ENCODE peak calls at places on chromosomes 3 and 15, in five cellular contexts. M, K, I, X and Y are unnamed samples.

GRCh38 chr3:112009670-112010069 is 10.9 kb downstream of the TAGLN3 start:
- DNase-seq in K (no peak), I (no peak), M (no peak), X (no peak), Y (no peak)

GRCh38 chr3:149575213-149575961 is 82.4 kb downstream of the WWTR1 start:
- DNase-seq in I (no peak), K (peak), X (no peak), M (peak), Y (peak)

GRCh38 chr3:129370248-129370964 is 58.0 kb downstream of the EFCAB12 start:
- DNase-seq in M (no peak), X (no peak), K (no peak), I (no peak), Y (no peak)

GRCh38 chr3:172104471-172105072 is 65.2 kb downstream of the FNDC3B start:
- DNase-seq in X (no peak), I (peak), K (no peak), M (no peak), Y (no peak)

GRCh38 chr15:89963301-89964288 is 37.5 kb upstream of the ZNF710 start:
- DNase-seq in X (no peak), M (no peak), K (no peak), I (no peak), Y (peak)

GRCh38 chr15:72873379-72874233 is 90.0 kb upstream of the ADPGK start:
- DNase-seq in M (no peak), X (no peak), K (no peak), I (no peak), Y (peak)

GRCh38 chr3:10757021-10757820 is 58.8 kb upstream of the SLC6A11 start:
- DNase-seq in K (no peak), M (no peak), I (no peak), X (no peak), Y (no peak)

GRCh38 chr15:93049914-93050534 is 39.0 kb downstream of the RGMA start:
- DNase-seq in I (no peak), X (no peak), K (no peak), M (no peak), Y (peak)

GRCh38 chr3:138696661-138697370 is 88.2 kb downstream of the FAIM start:
- DNase-seq in I (no peak), K (no peak), X (no peak), M (no peak), Y (no peak)